ENCODE peak calls at places on chromosomes 11 and 22, in ten cellular contexts. T is ACHN, L is DMS153, Z is HFF-Myc, A is pancreas, V is cardiac fibroblast, M is anterior cingulate cortex, C is HuH-7.5, D is left ventricle myocardium superior, I is adrenal gland. O is an unnamed sample.

GRCh38 chr11:88508558-88508807 is 170.9 kb upstream of the CTSC start:
- DNase-seq in T (no peak), L (no peak), Z (no peak), A (no peak), V (no peak), M (no peak), C (no peak), D (no peak), I (no peak), O (peak; percentile 78)

GRCh38 chr11:794766-795637 is 3.1 kb downstream of the SLC25A22 start:
- DNase-seq in T (no peak), L (no peak), Z (no peak), A (peak; percentile 88), V (no peak), M (no peak), C (no peak), D (peak; percentile 34), I (no peak), O (no peak)

GRCh38 chr11:116471608-116472007 is 301.2 kb downstream of the BUD13 start:
- DNase-seq in T (peak; percentile 2), L (no peak), Z (peak; percentile 3), A (no peak), V (no peak), M (no peak), C (no peak), D (no peak), I (no peak), O (no peak)

GRCh38 chr22:31734512-31734911 is 15.4 kb downstream of the PRR14L start:
- DNase-seq in T (peak; percentile 11), L (no peak), Z (no peak), A (no peak), V (peak; percentile 43), M (no peak), C (no peak), D (no peak), I (no peak), O (peak; percentile 13)

GRCh38 chr11:65204646-65205601 is 23.2 kb downstream of the CAPN1 start:
- DNase-seq in T (peak; percentile 48), L (no peak), Z (no peak), A (peak; percentile 73), V (peak; percentile 50), M (peak; percentile 59), C (peak; percentile 80), D (peak; percentile 48), I (no peak), O (peak; percentile 75)

GRCh38 chr11:96189351-96189750 is 153.6 kb downstream of the MAML2 start:
- DNase-seq in T (no peak), L (no peak), Z (no peak), A (no peak), V (no peak), M (no peak), C (no peak), D (no peak), I (no peak), O (no peak)

GRCh38 chr11:17512101-17512500 is 32.1 kb downstream of the USH1C start:
- DNase-seq in T (no peak), L (no peak), Z (no peak), A (no peak), V (no peak), M (no peak), C (no peak), D (no peak), I (no peak), O (no peak)

GRCh38 chr22:49614966-49615965 is 212.4 kb downstream of the BRD1 start:
- DNase-seq in T (no peak), L (no peak), Z (no peak), A (peak; percentile 36), V (no peak), M (no peak), C (no peak), D (peak; percentile 24), I (no peak), O (peak; percentile 79)

GRCh38 chr11:82942376-82942775 is 40.8 kb downstream of the DDIAS start:
- DNase-seq in T (no peak), L (no peak), Z (no peak), A (no peak), V (no peak), M (no peak), C (no peak), D (no peak), I (no peak), O (no peak)

GRCh38 chr22:49966716-49967332 is 6.3 kb downstream of the PIM3 start:
- DNase-seq in T (no peak), L (no peak), Z (no peak), A (peak; percentile 66), V (peak; percentile 78), M (peak; percentile 32), C (no peak), D (peak; percentile 57), I (peak; percentile 57), O (peak; percentile 90)

GRCh38 chr11:113645593-113646349 is 60.3 kb downstream of the TMPRSS5 start:
- DNase-seq in T (no peak), L (no peak), Z (no peak), A (no peak), V (peak; percentile 5), M (no peak), C (no peak), D (no peak), I (no peak), O (no peak)

GRCh38 chr11:60971520-60971919 is at the start of gene CD6:
- DNase-seq in T (no peak), L (no peak), Z (no peak), A (peak; percentile 40), V (no peak), M (no peak), C (no peak), D (no peak), I (no peak), O (no peak)

GRCh38 chr22:47629791-47630655 is 867.6 kb downstream of the TBC1D22A start:
- DNase-seq in T (no peak), L (no peak), Z (no peak), A (no peak), V (no peak), M (no peak), C (no peak), D (no peak), I (no peak), O (no peak)

GRCh38 chr22:48948575-48949170 is 879.0 kb downstream of the BRD1 start:
- DNase-seq in T (no peak), L (no peak), Z (no peak), A (peak; percentile 16), V (no peak), M (no peak), C (no peak), D (no peak), I (no peak), O (peak; percentile 56)